ENCODE peak calls at places on chromosomes 2 and 18, in six cellular contexts. W, C, Q, G, B and X are unnamed samples.

GRCh38 chr2:113376935-113377445 is 60.5 kb upstream of the ZNG1B start:
- DNase-seq in W (no peak), C (no peak), Q (no peak), G (no peak), B (no peak), X (no peak)

GRCh38 chr2:223815186-223815883 is 22.0 kb downstream of the AP1S3 start:
- DNase-seq in W (no peak), C (peak; percentile 58), Q (no peak), G (peak; percentile 92), B (no peak), X (no peak)

GRCh38 chr2:65553504-65554074 is 121.2 kb upstream of the SPRED2 start:
- DNase-seq in W (peak; percentile 15), C (no peak), Q (no peak), G (no peak), B (no peak), X (no peak)

GRCh38 chr18:56647071-56647470 is 4.1 kb upstream of the WDR7 start:
- DNase-seq in W (no peak), C (no peak), Q (no peak), G (no peak), B (no peak), X (no peak)

GRCh38 chr2:183093857-183094657 is 15.5 kb downstream of the DUSP19 start:
- DNase-seq in W (no peak), C (no peak), Q (no peak), G (peak; percentile 72), B (no peak), X (no peak)

GRCh38 chr2:204108301-204108700 is 171.7 kb downstream of the ICOS start:
- DNase-seq in W (no peak), C (peak; percentile 11), Q (no peak), G (no peak), B (no peak), X (no peak)

GRCh38 chr18:46337206-46337710 is 233.1 kb downstream of the HAUS1 start:
- DNase-seq in W (no peak), C (no peak), Q (no peak), G (no peak), B (no peak), X (no peak)

GRCh38 chr2:10796703-10797102 is 15.9 kb downstream of the PDIA6 start:
- DNase-seq in W (no peak), C (no peak), Q (no peak), G (no peak), B (no peak), X (no peak)

GRCh38 chr18:49521251-49521650 is 34.2 kb upstream of the C18orf32 start:
- DNase-seq in W (no peak), C (no peak), Q (no peak), G (no peak), B (no peak), X (no peak)

GRCh38 chr2:233100192-233100998 is 40.3 kb downstream of the INPP5D start:
- DNase-seq in W (no peak), C (no peak), Q (no peak), G (no peak), B (no peak), X (no peak)

GRCh38 chr2:44351088-44351487 is 10.2 kb downstream of the PREPL start:
- DNase-seq in W (no peak), C (no peak), Q (no peak), G (peak; percentile 84), B (no peak), X (no peak)

GRCh38 chr2:222860740-222861410 is at the start of gene ACSL3:
- DNase-seq in W (peak; percentile 97), C (peak; percentile 92), Q (peak; percentile 98), G (peak; percentile 89), B (peak; percentile 97), X (peak; percentile 95)

GRCh38 chr18:52288403-52289004 is 51.5 kb upstream of the DCC start:
- DNase-seq in W (no peak), C (peak; percentile 17), Q (peak; percentile 2), G (no peak), B (peak; percentile 22), X (no peak)

GRCh38 chr18:58898427-58898826 is 33.8 kb downstream of the ZNF532 start:
- DNase-seq in W (no peak), C (no peak), Q (no peak), G (no peak), B (no peak), X (no peak)

GRCh38 chr2:217705461-217705860 is 297.3 kb downstream of the TNS1 start:
- DNase-seq in W (no peak), C (no peak), Q (no peak), G (peak; percentile 25), B (no peak), X (no peak)

GRCh38 chr2:23661276-23662050 is 265.5 kb downstream of the ATAD2B start:
- DNase-seq in W (no peak), C (no peak), Q (no peak), G (no peak), B (no peak), X (no peak)

GRCh38 chr2:34104601-34105000 is 505.5 kb upstream of the FAM98A start:
- DNase-seq in W (no peak), C (no peak), Q (no peak), G (peak; percentile 23), B (no peak), X (no peak)

GRCh38 chr18:11747731-11748130 is 58.7 kb downstream of the GNAL start:
- DNase-seq in W (no peak), C (no peak), Q (no peak), G (no peak), B (no peak), X (no peak)

GRCh38 chr2:117856415-117857210 is 42.1 kb downstream of the DDX18 start:
- DNase-seq in W (no peak), C (peak; percentile 67), Q (peak; percentile 74), G (peak; percentile 96), B (no peak), X (no peak)

GRCh38 chr2:17386771-17387170 is 131.5 kb downstream of the RAD51AP2 start:
- DNase-seq in W (no peak), C (no peak), Q (no peak), G (no peak), B (no peak), X (no peak)

GRCh38 chr18:21243041-21243431 is 1.0 kb downstream of the GREB1L start:
- DNase-seq in W (no peak), C (no peak), Q (no peak), G (no peak), B (peak; percentile 16), X (no peak)

GRCh38 chr18:24875286-24875685 is 414.8 kb downstream of the HRH4 start:
- DNase-seq in W (no peak), C (no peak), Q (no peak), G (no peak), B (no peak), X (no peak)

GRCh38 chr18:45056907-45057306 is 376.2 kb downstream of the SETBP1 start:
- DNase-seq in W (no peak), C (no peak), Q (no peak), G (peak; percentile 33), B (no peak), X (no peak)

GRCh38 chr2:235328991-235329390 is 164.9 kb upstream of the AGAP1 start:
- DNase-seq in W (no peak), C (no peak), Q (no peak), G (no peak), B (no peak), X (peak; percentile 9)

GRCh38 chr2:235330775-235331438 is 162.9 kb upstream of the AGAP1 start:
- DNase-seq in W (no peak), C (no peak), Q (no peak), G (peak; percentile 94), B (peak; percentile 34), X (peak; percentile 50)

GRCh38 chr2:235332240-235332890 is 161.5 kb upstream of the AGAP1 start:
- DNase-seq in W (no peak), C (no peak), Q (no peak), G (no peak), B (no peak), X (no peak)

GRCh38 chr2:235334179-235334578 is 159.7 kb upstream of the AGAP1 start:
- DNase-seq in W (no peak), C (no peak), Q (no peak), G (no peak), B (no peak), X (no peak)

GRCh38 chr2:235333076-235333475 is 160.8 kb upstream of the AGAP1 start:
- DNase-seq in W (no peak), C (no peak), Q (no peak), G (peak; percentile 7), B (no peak), X (peak; percentile 63)
- H3K4me3 ChIP-seq in W (no peak overlapping the region), C (no peak overlapping the region), Q (no peak overlapping the region), G (no peak overlapping the region), B (no peak overlapping the region), X (no peak overlapping the region)

GRCh38 chr2:96236882-96237281 is 28.3 kb upstream of the STARD7 start:
- DNase-seq in W (no peak), C (peak; percentile 50), Q (no peak), G (no peak), B (no peak), X (no peak)

GRCh38 chr2:96233880-96234316 is 25.3 kb upstream of the STARD7 start:
- DNase-seq in W (no peak), C (no peak), Q (no peak), G (no peak), B (no peak), X (no peak)

GRCh38 chr2:96231316-96231715 is 22.7 kb upstream of the STARD7 start:
- DNase-seq in W (no peak), C (no peak), Q (no peak), G (no peak), B (no peak), X (no peak)
- TF ChIP-seq POLR2A in W (no peak), C (no peak), Q (no peak), G (no peak), B (no peak), X (no peak)

GRCh38 chr2:73092146-73092783 is 20.5 kb downstream of the RAB11FIP5 start:
- DNase-seq in W (no peak), C (peak; percentile 49), Q (no peak), G (no peak), B (no peak), X (no peak)

GRCh38 chr2:73099486-73099885 is 13.3 kb downstream of the RAB11FIP5 start:
- DNase-seq in W (no peak), C (no peak), Q (no peak), G (no peak), B (no peak), X (no peak)

GRCh38 chr2:73091696-73092095 is 20.2 kb upstream of the SFXN5 start:
- DNase-seq in W (no peak), C (no peak), Q (no peak), G (no peak), B (no peak), X (no peak)

GRCh38 chr2:73091164-73091563 is 19.7 kb upstream of the SFXN5 start:
- DNase-seq in W (no peak), C (peak; percentile 84), Q (no peak), G (peak; percentile 52), B (no peak), X (no peak)

DNA sequence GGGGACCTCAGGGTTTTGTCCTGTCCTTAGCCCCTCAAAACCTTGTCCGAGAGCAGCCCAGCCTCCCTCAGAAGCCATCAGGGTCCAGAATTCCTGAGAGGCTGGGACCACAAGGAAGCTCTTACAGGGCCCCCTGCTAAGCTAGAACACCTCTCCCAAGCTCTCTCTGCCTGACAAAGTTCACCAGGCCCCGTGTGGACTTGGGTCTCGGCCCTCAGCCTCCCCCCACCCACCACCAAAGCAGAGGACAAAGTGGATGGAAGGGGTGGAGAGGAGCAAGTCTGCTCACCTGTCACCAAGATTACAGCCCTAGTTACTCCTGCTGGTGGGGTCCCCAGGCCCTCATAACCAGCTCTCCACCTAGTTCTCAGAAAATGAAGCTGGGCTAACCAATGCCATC is 16.8 kb downstream of the RAB11FIP5 start:
- DNase-seq in W (no peak), C (no peak), Q (no peak), G (no peak), B (no peak), X (no peak)
- TF ChIP-seq CTCF in W (no peak), C (no peak), Q (no peak), G (no peak), B (no peak), X (no peak)

GRCh38 chr18:48134609-48135008 is 204.2 kb upstream of the SMAD2 start:
- DNase-seq in W (no peak), C (no peak), Q (no peak), G (no peak), B (no peak), X (no peak)
- H3K4me3 ChIP-seq in W (no peak overlapping the region), C (no peak overlapping the region), Q (no peak overlapping the region), G (no peak overlapping the region), B (no peak overlapping the region), X (no peak overlapping the region)